ENCODE peak calls at places on chromosome 16, in five cellular contexts. One of them, this sample, is unnamed.

GRCh38 chr16:12340151-12340733 is 363.7 kb downstream of the SNX29 start:
- DNase-seq in choroid plexus epithelial cell: peak
- DNase-seq in tibial artery: no peak
- DNase-seq in AG04450: no peak
- DNase-seq in dorsolateral prefrontal cortex: no peak
- DNase-seq in this sample: peak

GRCh38 chr16:81448154-81449131 is 3.8 kb downstream of the CMIP start:
- DNase-seq in choroid plexus epithelial cell: peak
- DNase-seq in tibial artery: no peak
- DNase-seq in AG04450: no peak
- DNase-seq in dorsolateral prefrontal cortex: no peak
- DNase-seq in this sample: no peak

GRCh38 chr16:84854759-84855158 is 35.0 kb downstream of the CRISPLD2 start:
- DNase-seq in choroid plexus epithelial cell: peak
- DNase-seq in tibial artery: no peak
- DNase-seq in AG04450: no peak
- DNase-seq in dorsolateral prefrontal cortex: no peak
- DNase-seq in this sample: peak

GRCh38 chr16:47847220-47847970 is 308.4 kb downstream of the ABCC12 start:
- DNase-seq in choroid plexus epithelial cell: peak
- DNase-seq in tibial artery: no peak
- DNase-seq in AG04450: no peak
- DNase-seq in dorsolateral prefrontal cortex: no peak
- DNase-seq in this sample: peak

GRCh38 chr16:87784812-87785211 is 19.0 kb upstream of the KLHDC4 start:
- DNase-seq in choroid plexus epithelial cell: no peak
- DNase-seq in tibial artery: no peak
- DNase-seq in AG04450: no peak
- DNase-seq in dorsolateral prefrontal cortex: no peak
- DNase-seq in this sample: no peak

GRCh38 chr16:23105309-23105708 is 43.9 kb downstream of the USP31 start:
- DNase-seq in choroid plexus epithelial cell: no peak
- DNase-seq in tibial artery: no peak
- DNase-seq in AG04450: no peak
- DNase-seq in dorsolateral prefrontal cortex: no peak
- DNase-seq in this sample: no peak

GRCh38 chr16:89491238-89491869 is 993 bp upstream of the ANKRD11 start:
- DNase-seq in choroid plexus epithelial cell: peak
- DNase-seq in tibial artery: no peak
- DNase-seq in AG04450: no peak
- DNase-seq in dorsolateral prefrontal cortex: no peak
- DNase-seq in this sample: no peak

GRCh38 chr16:12081048-12081404 is 104.5 kb downstream of the SNX29 start:
- DNase-seq in choroid plexus epithelial cell: no peak
- DNase-seq in tibial artery: no peak
- DNase-seq in AG04450: no peak
- DNase-seq in dorsolateral prefrontal cortex: no peak
- DNase-seq in this sample: no peak

GRCh38 chr16:14070877-14071575 is at the start of gene MRTFB:
- DNase-seq in choroid plexus epithelial cell: peak
- DNase-seq in tibial artery: peak
- DNase-seq in AG04450: no peak
- DNase-seq in dorsolateral prefrontal cortex: peak
- DNase-seq in this sample: peak

GRCh38 chr16:11327277-11328171 is 17.7 kb upstream of the RMI2 start:
- DNase-seq in choroid plexus epithelial cell: no peak
- DNase-seq in tibial artery: no peak
- DNase-seq in AG04450: no peak
- DNase-seq in dorsolateral prefrontal cortex: no peak
- DNase-seq in this sample: no peak

GRCh38 chr16:64933890-64934289 is 188.0 kb downstream of the CDH11 start:
- DNase-seq in choroid plexus epithelial cell: peak
- DNase-seq in tibial artery: no peak
- DNase-seq in AG04450: no peak
- DNase-seq in dorsolateral prefrontal cortex: no peak
- DNase-seq in this sample: peak

GRCh38 chr16:81273223-81273940 is 34.9 kb downstream of the BCO1 start:
- DNase-seq in choroid plexus epithelial cell: no peak
- DNase-seq in tibial artery: no peak
- DNase-seq in AG04450: no peak
- DNase-seq in dorsolateral prefrontal cortex: no peak
- DNase-seq in this sample: no peak

GRCh38 chr16:17313085-17313611 is 157.6 kb downstream of the XYLT1 start:
- DNase-seq in choroid plexus epithelial cell: no peak
- DNase-seq in tibial artery: peak
- DNase-seq in AG04450: no peak
- DNase-seq in dorsolateral prefrontal cortex: no peak
- DNase-seq in this sample: peak

GRCh38 chr16:11030990-11031510 is 86.7 kb downstream of the CLEC16A start:
- DNase-seq in choroid plexus epithelial cell: no peak
- DNase-seq in tibial artery: no peak
- DNase-seq in AG04450: no peak
- DNase-seq in dorsolateral prefrontal cortex: no peak
- DNase-seq in this sample: no peak

GRCh38 chr16:10616395-10616743 is 36.0 kb upstream of the EMP2 start:
- DNase-seq in choroid plexus epithelial cell: no peak
- DNase-seq in tibial artery: no peak
- DNase-seq in AG04450: no peak
- DNase-seq in dorsolateral prefrontal cortex: no peak
- DNase-seq in this sample: no peak

GRCh38 chr16:88194397-88195020 is 188.2 kb upstream of the ZNF469 start:
- DNase-seq in choroid plexus epithelial cell: peak
- DNase-seq in tibial artery: peak
- DNase-seq in AG04450: no peak
- DNase-seq in dorsolateral prefrontal cortex: no peak
- DNase-seq in this sample: peak

GRCh38 chr16:25289466-25289865 is 31.8 kb upstream of the ZKSCAN2 start:
- DNase-seq in choroid plexus epithelial cell: no peak
- DNase-seq in tibial artery: no peak
- DNase-seq in AG04450: no peak
- DNase-seq in dorsolateral prefrontal cortex: no peak
- DNase-seq in this sample: no peak

GRCh38 chr16:85422374-85423185 is 190.5 kb upstream of the GSE1 start:
- DNase-seq in choroid plexus epithelial cell: peak
- DNase-seq in tibial artery: peak
- DNase-seq in AG04450: no peak
- DNase-seq in dorsolateral prefrontal cortex: peak
- DNase-seq in this sample: no peak

GRCh38 chr16:75402821-75403475 is 30.4 kb downstream of the CFDP1 start:
- DNase-seq in choroid plexus epithelial cell: peak
- DNase-seq in tibial artery: no peak
- DNase-seq in AG04450: no peak
- DNase-seq in dorsolateral prefrontal cortex: no peak
- DNase-seq in this sample: peak

GRCh38 chr16:57802635-57803412 is 533 bp upstream of the KIFC3 start:
- DNase-seq in choroid plexus epithelial cell: peak
- DNase-seq in tibial artery: peak
- DNase-seq in AG04450: no peak
- DNase-seq in dorsolateral prefrontal cortex: peak
- DNase-seq in this sample: peak

GRCh38 chr16:1102921-1103648 is 7.0 kb upstream of the C1QTNF8 start:
- DNase-seq in choroid plexus epithelial cell: peak
- DNase-seq in tibial artery: no peak
- DNase-seq in AG04450: no peak
- DNase-seq in dorsolateral prefrontal cortex: peak
- DNase-seq in this sample: no peak

GRCh38 chr16:9929836-9930235 is 252.4 kb downstream of the GRIN2A start:
- DNase-seq in choroid plexus epithelial cell: no peak
- DNase-seq in tibial artery: no peak
- DNase-seq in AG04450: no peak
- DNase-seq in dorsolateral prefrontal cortex: no peak
- DNase-seq in this sample: no peak

GRCh38 chr16:28823291-28823718 is 506 bp downstream of the ATXN2L start:
- DNase-seq in choroid plexus epithelial cell: no peak
- DNase-seq in tibial artery: no peak
- DNase-seq in AG04450: no peak
- DNase-seq in dorsolateral prefrontal cortex: no peak
- DNase-seq in this sample: no peak

GRCh38 chr16:85924675-85925074 is 25.7 kb downstream of the IRF8 start:
- DNase-seq in choroid plexus epithelial cell: no peak
- DNase-seq in tibial artery: no peak
- DNase-seq in AG04450: no peak
- DNase-seq in dorsolateral prefrontal cortex: no peak
- DNase-seq in this sample: no peak

GRCh38 chr16:86471896-86472295 is 38.4 kb upstream of the FOXF1 start:
- DNase-seq in choroid plexus epithelial cell: no peak
- DNase-seq in tibial artery: no peak
- DNase-seq in AG04450: no peak
- DNase-seq in dorsolateral prefrontal cortex: no peak
- DNase-seq in this sample: no peak

GRCh38 chr16:56294599-56294998 is 103.3 kb downstream of the GNAO1 start:
- DNase-seq in choroid plexus epithelial cell: peak
- DNase-seq in tibial artery: no peak
- DNase-seq in AG04450: peak
- DNase-seq in dorsolateral prefrontal cortex: no peak
- DNase-seq in this sample: peak

GRCh38 chr16:85306071-85306792 is 194.0 kb upstream of the CIBAR2 start:
- DNase-seq in choroid plexus epithelial cell: peak
- DNase-seq in tibial artery: peak
- DNase-seq in AG04450: peak
- DNase-seq in dorsolateral prefrontal cortex: no peak
- DNase-seq in this sample: peak

GRCh38 chr16:67699265-67699664 is 19.9 kb downstream of the GFOD2 start:
- DNase-seq in choroid plexus epithelial cell: no peak
- DNase-seq in tibial artery: no peak
- DNase-seq in AG04450: no peak
- DNase-seq in dorsolateral prefrontal cortex: no peak
- DNase-seq in this sample: no peak

GRCh38 chr16:68707341-68708152 is 29.5 kb upstream of the CDH1 start:
- DNase-seq in choroid plexus epithelial cell: peak
- DNase-seq in tibial artery: no peak
- DNase-seq in AG04450: no peak
- DNase-seq in dorsolateral prefrontal cortex: no peak
- DNase-seq in this sample: peak

GRCh38 chr16:83400234-83400633 is 407.5 kb upstream of the HSBP1 start:
- DNase-seq in choroid plexus epithelial cell: peak
- DNase-seq in tibial artery: no peak
- DNase-seq in AG04450: no peak
- DNase-seq in dorsolateral prefrontal cortex: no peak
- DNase-seq in this sample: no peak
- TF ChIP-seq CTCF in choroid plexus epithelial cell: peak
- TF ChIP-seq CTCF in tibial artery: no peak
- TF ChIP-seq CTCF in AG04450: no peak
- TF ChIP-seq CTCF in dorsolateral prefrontal cortex: no peak
- TF ChIP-seq CTCF in this sample: peak

GRCh38 chr16:66521227-66521626 is 28.7 kb downstream of the TK2 start:
- DNase-seq in choroid plexus epithelial cell: no peak
- DNase-seq in tibial artery: no peak
- DNase-seq in AG04450: no peak
- DNase-seq in dorsolateral prefrontal cortex: no peak
- DNase-seq in this sample: no peak
- H3K4me3 ChIP-seq in choroid plexus epithelial cell: no peak
- H3K4me3 ChIP-seq in tibial artery: no peak
- H3K4me3 ChIP-seq in AG04450: no peak
- H3K4me3 ChIP-seq in dorsolateral prefrontal cortex: no peak
- H3K4me3 ChIP-seq in this sample: no peak

DNA sequence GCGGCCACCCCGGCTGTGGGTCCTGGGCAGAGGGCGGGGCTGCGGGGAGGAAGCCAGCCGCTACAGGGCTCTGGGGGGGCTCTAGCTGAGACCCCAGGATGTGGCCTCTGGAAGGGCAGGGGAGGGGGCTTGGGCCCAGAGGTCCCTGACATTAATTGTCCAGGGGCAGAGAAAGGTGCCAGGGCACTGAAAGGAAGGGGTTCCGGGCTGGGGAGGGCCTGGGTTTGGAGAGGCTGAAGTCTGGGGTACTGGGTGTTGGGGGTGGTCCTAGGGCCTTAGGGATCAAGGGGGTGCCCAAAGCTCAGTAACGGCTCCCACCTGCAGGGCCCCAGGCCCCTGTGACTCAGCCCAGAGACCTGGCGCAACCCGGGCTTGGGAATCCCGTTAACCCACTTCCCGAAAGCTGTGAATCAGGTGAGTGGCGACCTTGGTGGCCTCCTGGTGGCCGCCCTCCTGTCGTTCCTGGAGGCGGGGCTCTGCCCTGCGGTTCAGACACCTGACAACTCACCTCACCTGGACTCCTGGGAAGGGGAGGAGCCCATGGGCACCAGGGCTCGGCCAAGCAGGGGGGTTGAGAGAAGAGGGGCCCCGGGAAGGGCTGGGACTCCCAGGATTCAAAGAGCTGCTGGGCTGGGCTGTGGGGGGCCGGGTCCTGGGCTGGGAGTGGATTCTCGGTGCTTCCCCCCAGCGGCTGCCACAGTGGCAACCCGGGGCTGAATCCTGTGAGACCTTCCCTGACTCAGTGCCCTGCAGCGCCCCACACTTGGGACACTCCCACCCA is 465 bp upstream of the PRSS22 start:
- DNase-seq in choroid plexus epithelial cell: no peak
- DNase-seq in tibial artery: no peak
- DNase-seq in AG04450: no peak
- DNase-seq in dorsolateral prefrontal cortex: no peak
- DNase-seq in this sample: no peak
- TF ChIP-seq CTCF in choroid plexus epithelial cell: no peak
- TF ChIP-seq CTCF in tibial artery: no peak
- TF ChIP-seq CTCF in AG04450: no peak
- TF ChIP-seq CTCF in dorsolateral prefrontal cortex: no peak
- TF ChIP-seq CTCF in this sample: no peak

DNA sequence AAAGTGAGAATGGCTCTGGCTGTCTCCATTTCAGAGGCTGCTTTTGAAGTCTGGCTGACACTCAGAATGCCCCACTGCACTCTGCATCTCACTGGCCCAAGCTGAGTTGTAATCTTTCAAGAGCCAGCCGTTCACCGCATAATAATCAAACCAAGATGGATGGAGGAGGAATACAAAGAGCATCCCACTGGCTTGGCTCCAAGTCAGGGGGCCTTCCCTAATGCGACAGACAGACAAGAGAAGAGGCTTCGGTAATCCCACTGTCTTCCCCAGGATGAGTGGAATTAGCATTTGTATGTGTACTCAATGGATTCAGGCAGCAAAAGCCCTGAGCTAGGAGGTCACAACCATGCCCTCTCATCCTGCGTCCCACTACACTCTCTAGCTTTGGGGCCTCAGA is 68.0 kb downstream of the CBLN1 start:
- DNase-seq in choroid plexus epithelial cell: no peak
- DNase-seq in tibial artery: no peak
- DNase-seq in AG04450: no peak
- DNase-seq in dorsolateral prefrontal cortex: no peak
- DNase-seq in this sample: no peak
- H3K4me3 ChIP-seq in choroid plexus epithelial cell: no peak
- H3K4me3 ChIP-seq in tibial artery: no peak
- H3K4me3 ChIP-seq in AG04450: no peak
- H3K4me3 ChIP-seq in dorsolateral prefrontal cortex: no peak
- H3K4me3 ChIP-seq in this sample: no peak

This sample was measured in astrocyte of the spinal cord.